ENCODE peak calls at places on chromosomes 16 and 17, in six cellular contexts. Y, L, I, E, F and P are unnamed samples.

GRCh38 chr17:61862105-61862574 is 1.2 kb downstream of the BRIP1 start:
- DNase-seq in E (peak; percentile 37), I (no peak), F (peak; percentile 60), Y (no peak), L (no peak), P (peak; percentile 12)

GRCh38 chr16:28504707-28505404 is 1.8 kb downstream of the IL27 start:
- DNase-seq in I (no peak), F (no peak), Y (no peak), E (peak; percentile 25), L (no peak), P (peak; percentile 77)

GRCh38 chr17:17780941-17781590 is 55.7 kb downstream of the SREBF1 start:
- DNase-seq in E (peak; percentile 41), I (peak; percentile 68), Y (no peak), L (no peak), F (peak; percentile 67), P (peak; percentile 24)

GRCh38 chr16:80027007-80027965 is 426.7 kb upstream of the MAF start:
- DNase-seq in F (peak; percentile 99), L (peak; percentile 95), I (no peak), E (peak; percentile 98), Y (peak; percentile 13), P (peak; percentile 99)

GRCh38 chr17:38449364-38449763 is 21.1 kb downstream of the ARHGAP23 start:
- DNase-seq in I (no peak), E (no peak), Y (no peak), F (peak; percentile 50), L (no peak), P (no peak)

GRCh38 chr17:2017274-2017941 is 7.7 kb downstream of the RTN4RL1 start:
- DNase-seq in E (no peak), I (no peak), L (no peak), F (no peak), Y (no peak), P (peak; percentile 25)

GRCh38 chr17:36931096-36931696 is 6.1 kb upstream of the LHX1 start:
- DNase-seq in L (no peak), E (no peak), Y (no peak), F (no peak), I (no peak), P (no peak)

GRCh38 chr16:85844786-85845185 is 45.3 kb downstream of the COX4I1 start:
- DNase-seq in L (no peak), Y (no peak), E (no peak), F (no peak), I (no peak), P (peak; percentile 7)

GRCh38 chr16:84765606-84766580 is 53.9 kb upstream of the CRISPLD2 start:
- DNase-seq in F (no peak), E (no peak), L (no peak), Y (no peak), I (no peak), P (no peak)

GRCh38 chr16:58222532-58223316 is 24.8 kb upstream of the CSNK2A2 start:
- DNase-seq in I (no peak), Y (no peak), L (peak; percentile 26), E (peak; percentile 59), F (peak; percentile 32), P (peak; percentile 40)

GRCh38 chr16:4212934-4213296 is 29.0 kb downstream of the SRL start:
- DNase-seq in F (peak; percentile 62), I (no peak), L (peak; percentile 58), E (peak; percentile 58), Y (no peak), P (peak; percentile 16)

GRCh38 chr16:48152226-48152625 is 3.6 kb downstream of the ABCC12 start:
- DNase-seq in F (no peak), L (no peak), I (no peak), E (no peak), Y (no peak), P (no peak)

GRCh38 chr16:87851141-87851587 is 18.1 kb downstream of the SLC7A5 start:
- DNase-seq in E (no peak), L (no peak), F (no peak), I (no peak), Y (no peak), P (peak; percentile 60)

GRCh38 chr17:3891626-3892094 is 1.2 kb downstream of the CAMKK1 start:
- DNase-seq in Y (no peak), F (peak; percentile 68), E (peak; percentile 43), I (no peak), L (no peak), P (peak; percentile 80)

GRCh38 chr17:8964801-8965393 is 610 bp downstream of the PIK3R5 start:
- DNase-seq in I (no peak), F (no peak), L (no peak), Y (no peak), E (no peak), P (no peak)